ENCODE peak calls at places on chromosomes 4 and X, in five cellular contexts. W is K562, X is HCT116, J is sigmoid colon, B is esophagus muscularis mucosa. I is an unnamed sample.

GRCh38 chrX:14351889-14352288 is 177.4 kb upstream of the GLRA2 start:
- DNase-seq in W (no peak), X (no peak), J (no peak), B (no peak), I (no peak)

GRCh38 chrX:38277136-38277535 is 50.2 kb downstream of the RPGR start:
- DNase-seq in W (no peak), X (no peak), J (no peak), B (no peak), I (peak; percentile 52)

GRCh38 chr4:106062452-106062875 is 167.2 kb downstream of the NPNT start:
- DNase-seq in W (peak; percentile 9), X (no peak), J (no peak), B (no peak), I (no peak)

GRCh38 chrX:67693928-67694327 is 150.1 kb downstream of the AR start:
- DNase-seq in W (no peak), X (no peak), J (no peak), B (no peak), I (no peak)

GRCh38 chr4:4385729-4386295 is 1.1 kb upstream of the NSG1 start:
- DNase-seq in W (no peak), X (no peak), J (peak; percentile 48), B (no peak), I (no peak)

GRCh38 chrX:39821011-39821708 is 276.6 kb downstream of the BCOR start:
- DNase-seq in W (no peak), X (no peak), J (no peak), B (no peak), I (no peak)

GRCh38 chr4:2179717-2180116 is 62.2 kb downstream of the HAUS3 start:
- DNase-seq in W (no peak), X (no peak), J (no peak), B (no peak), I (no peak)

GRCh38 chrX:40146471-40147398 is 49.0 kb upstream of the BCOR start:
- DNase-seq in W (no peak), X (no peak), J (peak; percentile 75), B (no peak), I (no peak)

GRCh38 chr4:17347445-17347844 is 164.4 kb downstream of the QDPR start:
- DNase-seq in W (peak; percentile 43), X (peak; percentile 16), J (no peak), B (peak; percentile 8), I (peak; percentile 9)

GRCh38 chrX:48580662-48581061 is 6.4 kb downstream of the RBM3 start:
- DNase-seq in W (no peak), X (no peak), J (no peak), B (no peak), I (peak; percentile 15)

GRCh38 chr4:110020139-110020538 is 107.5 kb downstream of the EGF start:
- DNase-seq in W (no peak), X (no peak), J (no peak), B (peak; percentile 45), I (no peak)

GRCh38 chr4:87179751-87180150 is 40.7 kb downstream of the KLHL8 start:
- DNase-seq in W (no peak), X (no peak), J (no peak), B (no peak), I (no peak)

GRCh38 chr4:69896530-69897116 is 34.2 kb upstream of the CSN1S1 start:
- DNase-seq in W (no peak), X (peak; percentile 7), J (no peak), B (no peak), I (no peak)

GRCh38 chr4:142846729-142847606 is 867 bp upstream of the INPP4B start:
- DNase-seq in W (no peak), X (peak; percentile 57), J (no peak), B (no peak), I (peak; percentile 52)

GRCh38 chrX:43892471-43892870 is 10.2 kb upstream of the MAOB start:
- DNase-seq in W (no peak), X (no peak), J (no peak), B (no peak), I (no peak)

GRCh38 chr4:42151568-42152506 is 618 bp downstream of the BEND4 start:
- DNase-seq in W (no peak), X (no peak), J (no peak), B (no peak), I (peak; percentile 23)

GRCh38 chrX:37745354-37745753 is 34.5 kb upstream of the CYBB start:
- DNase-seq in W (peak; percentile 54), X (peak; percentile 18), J (peak; percentile 76), B (no peak), I (peak; percentile 62)

GRCh38 chr4:144720491-144720890 is 74.5 kb downstream of the HHIP start:
- DNase-seq in W (no peak), X (no peak), J (no peak), B (no peak), I (no peak)

GRCh38 chr4:93416337-93417102 is 412.0 kb upstream of the ATOH1 start:
- DNase-seq in W (no peak), X (no peak), J (no peak), B (no peak), I (no peak)

GRCh38 chr4:73381214-73381613 is 22.9 kb upstream of the ALB start:
- DNase-seq in W (no peak), X (no peak), J (no peak), B (no peak), I (no peak)

GRCh38 chrX:136318895-136319597 is 18.3 kb downstream of the ADGRG4 start:
- DNase-seq in W (no peak), X (no peak), J (no peak), B (no peak), I (no peak)

GRCh38 chrX:69060631-69061408 is 104.4 kb downstream of the PJA1 start:
- DNase-seq in W (no peak), X (peak; percentile 3), J (no peak), B (no peak), I (peak; percentile 18)

GRCh38 chrX:15493118-15494082 is at the start of gene PIR:
- DNase-seq in W (peak; percentile 91), X (peak; percentile 68), J (peak; percentile 92), B (peak; percentile 94), I (peak; percentile 75)
- TF ChIP-seq CTCF in W (peak; percentile 82), X (peak; percentile 53), J (peak; percentile 18), B (peak; percentile 36), I (peak; percentile 19)

DNA sequence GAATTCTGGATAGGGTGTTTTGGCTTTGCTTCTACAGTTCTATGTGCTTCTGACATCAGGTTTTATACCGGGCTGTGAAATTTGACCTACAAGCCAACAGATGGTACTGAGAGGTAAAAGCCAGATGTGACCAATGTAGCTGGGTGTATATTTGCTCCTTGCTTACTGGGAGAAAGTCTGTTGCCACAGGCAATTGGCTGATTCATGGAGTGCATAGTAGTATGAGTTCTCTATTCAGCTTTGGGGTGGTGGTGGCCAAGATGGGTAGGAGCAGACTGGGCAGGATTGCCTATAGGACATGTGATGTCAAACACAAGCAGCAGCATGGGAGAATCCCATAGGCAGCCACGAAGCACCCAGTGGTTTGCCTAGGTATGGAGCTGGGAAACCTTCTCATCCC is 1827.0 kb downstream of the C4orf33 start:
- DNase-seq in W (no peak), X (no peak), J (no peak), B (no peak), I (no peak)
- H3K9me3 ChIP-seq in W (no peaks in the 10 kb centered on the region), X (no peaks in the 10 kb centered on the region), J (peaks cover 8% of the 10 kb centered on the region), B (peaks cover 9% of the 10 kb centered on the region), I (no peaks in the 10 kb centered on the region)

DNA sequence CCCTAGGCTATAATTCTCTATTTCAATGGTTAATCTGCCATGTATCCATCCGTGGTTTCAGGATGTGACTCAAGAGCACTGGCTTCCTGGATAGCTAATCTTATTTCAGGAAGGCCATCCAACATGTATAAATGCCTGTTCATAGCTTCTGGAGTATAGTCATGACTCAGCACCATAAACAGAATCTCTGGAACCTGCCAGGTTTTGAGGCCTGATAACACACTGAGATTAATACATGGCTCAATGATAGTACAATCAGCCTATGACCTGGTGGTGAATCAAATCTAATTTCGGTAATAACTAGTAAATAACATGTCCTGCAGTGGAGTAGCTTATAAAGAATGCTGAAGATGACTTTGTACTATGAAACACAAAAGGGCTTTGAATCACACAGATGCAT is 5.7 kb upstream of the IL13RA2 start:
- DNase-seq in W (peak; percentile 6), X (peak; percentile 15), J (no peak), B (no peak), I (peak; percentile 5)
- TF ChIP-seq POLR2AphosphoS5 in W (no peak), X (no peak), J (no peak), B (no peak), I (peak; percentile 37)

GRCh38 chr4:6598127-6598526 is 23.1 kb downstream of the MAN2B2 start:
- DNase-seq in W (no peak), X (no peak), J (no peak), B (no peak), I (no peak)

GRCh38 chr4:6596948-6597347 is 22.0 kb downstream of the MAN2B2 start:
- DNase-seq in W (no peak), X (no peak), J (no peak), B (no peak), I (no peak)

GRCh38 chr4:6601661-6602250 is 26.8 kb downstream of the MAN2B2 start:
- DNase-seq in W (no peak), X (no peak), J (no peak), B (no peak), I (no peak)

GRCh38 chr4:6595897-6596537 is 21.0 kb downstream of the MAN2B2 start:
- DNase-seq in W (peak; percentile 97), X (peak; percentile 55), J (no peak), B (no peak), I (no peak)

GRCh38 chr4:6598641-6599040 is 23.7 kb downstream of the MAN2B2 start:
- DNase-seq in W (no peak), X (no peak), J (no peak), B (no peak), I (no peak)
- TF ChIP-seq CTCF in W (no peak), X (no peak), J (no peak), B (no peak), I (no peak)

GRCh38 chr4:472881-473574 is 25.9 kb downstream of the ZNF721 start:
- DNase-seq in W (peak; percentile 16), X (no peak), J (no peak), B (no peak), I (no peak)
- H3K9me3 ChIP-seq in W (peaks cover 29% of the 10 kb centered on the region), X (peaks cover 10% of the 10 kb centered on the region), J (peaks cover 2% of the 10 kb centered on the region), B (peaks cover 8% of the 10 kb centered on the region), I (no peaks in the 10 kb centered on the region)

I was measured in prostate gland.